ENCODE peak calls at places on chromosome 1, in eight cellular contexts. O is heart left ventricle, L is aorta, D is neuronal stem cell, J is testis, A is neural progenitor cell, X is MM.1S, C is spleen. I is an unnamed sample.

GRCh38 chr1:206547104-206547503 is 39.8 kb downstream of the RASSF5 start:
- DNase-seq in J (no peak), C (peak), D (no peak), O (no peak), A (no peak), L (no peak), X (no peak), I (no peak)

GRCh38 chr1:28062806-28063205 is 25.6 kb downstream of the EYA3 start:
- DNase-seq in J (no peak), X (no peak), C (no peak), L (no peak), D (no peak), A (no peak), O (no peak), I (no peak)

GRCh38 chr1:226355679-226356583 is 47.0 kb upstream of the LIN9 start:
- DNase-seq in X (peak), O (peak), A (no peak), J (peak), L (no peak), D (no peak), C (no peak), I (no peak)

GRCh38 chr1:89839516-89839915 is 18.7 kb downstream of the LRRC8D start:
- DNase-seq in A (no peak), D (no peak), O (no peak), X (no peak), J (no peak), C (no peak), L (no peak), I (no peak)

GRCh38 chr1:23591460-23592208 is 32.3 kb upstream of the ID3 start:
- DNase-seq in A (no peak), J (no peak), X (no peak), L (no peak), O (peak), C (peak), D (no peak), I (no peak)

GRCh38 chr1:110875216-110875731 is 2.3 kb downstream of the CD53 start:
- DNase-seq in J (no peak), O (no peak), X (peak), D (no peak), C (peak), A (no peak), L (no peak), I (peak)

GRCh38 chr1:94071391-94071790 is 49.6 kb downstream of the ABCA4 start:
- DNase-seq in D (no peak), O (no peak), X (no peak), A (no peak), C (no peak), J (no peak), L (no peak), I (no peak)

GRCh38 chr1:48859429-48859828 is 82.7 kb upstream of the BEND5 start:
- DNase-seq in O (no peak), C (no peak), A (no peak), D (no peak), J (no peak), X (no peak), L (no peak), I (no peak)

GRCh38 chr1:115655307-115655664 is 13.5 kb downstream of the VANGL1 start:
- DNase-seq in D (no peak), X (no peak), L (no peak), A (no peak), O (no peak), C (no peak), J (no peak), I (no peak)

GRCh38 chr1:30885580-30886513 is 22.7 kb downstream of the SDC3 start:
- DNase-seq in C (no peak), X (no peak), J (no peak), A (no peak), L (peak), D (no peak), O (no peak), I (no peak)

GRCh38 chr1:33088119-33088906 is 7.4 kb downstream of the AZIN2 start:
- DNase-seq in A (no peak), C (no peak), J (no peak), D (no peak), O (no peak), L (no peak), X (peak), I (no peak)

GRCh38 chr1:94109478-94109877 is 11.5 kb downstream of the ABCA4 start:
- DNase-seq in J (no peak), X (no peak), A (no peak), L (no peak), D (no peak), O (no peak), C (no peak), I (no peak)

GRCh38 chr1:52748119-52748518 is 21.9 kb downstream of the ZYG11B start:
- DNase-seq in C (no peak), X (no peak), J (no peak), D (no peak), L (no peak), O (no peak), A (no peak), I (no peak)

GRCh38 chr1:66393586-66394334 is 140.2 kb upstream of the SGIP1 start:
- DNase-seq in L (no peak), X (no peak), D (no peak), O (no peak), C (no peak), A (no peak), J (no peak), I (no peak)

GRCh38 chr1:109214695-109215623 is 1.2 kb downstream of the SARS1 start:
- DNase-seq in L (no peak), C (no peak), O (no peak), D (no peak), X (no peak), A (no peak), J (peak), I (no peak)

GRCh38 chr1:169115891-169116585 is 9.5 kb downstream of the ATP1B1 start:
- DNase-seq in D (no peak), L (no peak), C (peak), X (peak), A (no peak), J (peak), O (peak), I (no peak)

GRCh38 chr1:80444171-80444570 is 1356.6 kb upstream of the ADGRL2 start:
- DNase-seq in C (no peak), L (no peak), D (no peak), X (no peak), O (no peak), A (no peak), J (no peak), I (no peak)

GRCh38 chr1:170583186-170583585 is 51.2 kb downstream of the GORAB start:
- DNase-seq in A (no peak), D (no peak), J (no peak), O (no peak), L (no peak), C (no peak), X (no peak), I (no peak)

GRCh38 chr1:58933599-58933926 is 149.7 kb upstream of the JUN start:
- DNase-seq in A (no peak), J (no peak), X (no peak), L (no peak), O (no peak), C (no peak), D (no peak), I (no peak)

GRCh38 chr1:219781491-219781890 is 146.9 kb downstream of the SLC30A10 start:
- DNase-seq in A (no peak), L (no peak), X (no peak), C (no peak), J (no peak), D (no peak), O (no peak), I (no peak)

GRCh38 chr1:162873671-162874666 is 13.0 kb upstream of the CCDC190 start:
- DNase-seq in C (no peak), D (no peak), A (no peak), L (no peak), O (no peak), J (no peak), X (no peak), I (no peak)

GRCh38 chr1:183030053-183030452 is 6.8 kb downstream of the LAMC1 start:
- DNase-seq in D (no peak), L (no peak), O (no peak), A (no peak), X (no peak), J (no peak), C (no peak), I (no peak)

GRCh38 chr1:183029591-183030000 is 6.4 kb downstream of the LAMC1 start:
- DNase-seq in X (no peak), L (no peak), A (no peak), C (no peak), D (no peak), O (no peak), J (no peak), I (no peak)

GRCh38 chr1:183027031-183027430 is 3.8 kb downstream of the LAMC1 start:
- DNase-seq in L (no peak), J (no peak), A (no peak), O (no peak), X (no peak), D (no peak), C (no peak), I (no peak)

GRCh38 chr1:183025782-183026774 is 2.9 kb downstream of the LAMC1 start:
- DNase-seq in A (no peak), D (no peak), O (no peak), X (no peak), J (no peak), L (no peak), C (no peak), I (no peak)

DNA sequence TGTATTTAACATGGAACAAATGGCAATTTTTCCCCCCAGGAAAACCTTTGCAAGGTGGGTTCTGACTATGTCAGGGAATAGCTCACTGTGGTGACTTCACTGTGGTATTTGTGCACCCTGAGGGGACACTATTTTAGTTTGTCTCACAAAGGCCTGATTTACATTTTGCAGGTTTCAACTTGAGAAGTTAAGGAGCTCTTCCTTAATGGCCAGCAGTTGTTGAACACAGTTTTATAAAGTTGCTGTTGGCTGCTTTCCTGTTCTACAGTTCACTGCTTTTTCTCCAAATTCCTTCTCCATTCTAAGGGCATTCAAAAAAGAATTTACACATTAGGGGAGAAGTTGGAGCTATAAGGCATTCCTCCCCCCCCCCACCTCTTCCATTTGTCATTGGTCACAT is 4.6 kb downstream of the LAMC1 start:
- DNase-seq in D (no peak), C (no peak), X (no peak), J (no peak), L (no peak), O (no peak), A (no peak), I (no peak)
- H3K27ac ChIP-seq in D (no peak), C (no peak), X (no peak), J (no peak), L (no peak), O (no peak), A (no peak), I (no peak)

DNA sequence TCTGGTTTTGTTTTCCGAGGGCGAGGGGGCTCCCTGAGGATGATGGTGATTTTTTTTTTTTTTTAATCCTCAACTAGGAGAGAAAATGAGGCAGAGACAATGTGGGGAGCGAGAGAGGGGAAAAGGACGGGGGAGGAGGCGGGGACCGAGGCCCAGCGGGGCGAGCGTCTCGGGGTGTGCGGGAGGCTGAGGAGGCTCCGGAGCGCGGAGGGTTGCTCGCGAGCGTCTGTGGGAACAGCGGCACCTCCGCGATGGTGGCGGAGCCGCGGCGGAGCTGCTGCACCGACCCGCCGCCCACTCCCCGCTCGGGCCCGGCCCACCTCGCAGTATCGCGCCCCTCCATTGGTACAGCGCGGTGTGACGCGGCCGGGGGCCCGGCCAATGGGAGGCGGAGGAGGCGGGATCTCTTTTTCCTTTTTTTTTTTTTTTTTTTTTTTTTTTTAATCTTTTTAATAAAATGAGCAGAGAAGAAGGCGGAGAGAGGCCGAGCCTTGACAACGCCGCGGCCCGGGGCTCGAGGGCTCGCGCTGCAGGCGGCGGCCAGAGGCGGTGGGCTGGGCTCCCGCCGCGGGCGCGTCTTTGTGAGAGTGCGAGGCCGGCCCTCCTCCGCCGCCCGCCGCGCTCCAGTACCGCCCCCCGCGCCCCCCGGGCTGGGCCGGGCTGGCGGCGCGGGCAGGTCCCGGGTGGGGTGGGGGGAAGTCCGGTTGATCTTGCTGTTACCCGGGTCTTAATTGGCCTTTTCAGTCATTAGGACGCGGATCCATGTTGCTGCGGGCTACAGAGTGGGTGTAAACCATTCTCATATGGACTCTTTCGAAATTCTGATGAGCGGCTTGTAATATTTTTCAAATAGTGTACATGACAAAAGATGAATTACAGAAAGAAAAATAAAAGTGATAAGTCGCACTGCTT is at the start of gene RERE:
- DNase-seq in C (peak), D (peak), O (peak), J (peak), L (peak), A (peak), X (peak), I (peak)
- H3K27ac ChIP-seq in C (peak), D (peak), O (peak), J (peak), L (peak), A (peak), X (peak), I (peak)

DNA sequence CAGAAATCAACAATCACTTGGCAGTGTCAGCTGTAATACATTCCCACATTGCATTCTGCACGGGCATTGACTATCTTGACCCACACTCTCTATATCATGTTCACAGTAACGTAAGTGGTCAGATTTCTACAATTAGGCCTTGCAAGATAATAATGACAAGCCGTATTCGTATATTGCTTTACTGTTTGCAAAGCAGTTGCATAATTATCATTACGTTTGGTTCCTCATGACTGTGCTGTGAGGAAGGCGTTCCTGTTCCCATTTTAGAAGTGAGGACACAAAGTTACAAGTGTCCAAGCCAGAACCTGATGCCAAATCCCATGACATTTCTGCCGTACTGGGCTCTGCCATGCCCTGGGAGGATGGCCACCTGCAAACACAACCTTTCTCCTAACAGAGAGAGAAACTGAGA is 53.5 kb upstream of the TARBP1 start:
- DNase-seq in L (no peak), O (peak), D (no peak), A (no peak), J (peak), C (no peak), X (no peak), I (no peak)
- H3K27ac ChIP-seq in L (peak), O (peak), D (no peak), A (no peak), J (peak), C (peak), X (no peak), I (no peak)

GRCh38 chr1:2971609-2972008 is 49.7 kb upstream of the ACTRT2 start:
- DNase-seq in A (no peak), O (no peak), C (peak), L (peak), J (peak), D (no peak), X (no peak), I (no peak)

GRCh38 chr1:2969870-2970291 is 51.4 kb upstream of the ACTRT2 start:
- DNase-seq in D (no peak), J (no peak), L (peak), X (no peak), C (peak), O (no peak), A (no peak), I (no peak)

GRCh38 chr1:2971146-2971501 is 50.1 kb upstream of the ACTRT2 start:
- DNase-seq in X (no peak), L (peak), J (no peak), C (peak), D (no peak), O (no peak), A (no peak), I (no peak)

GRCh38 chr1:2969011-2969869 is 52.0 kb upstream of the ACTRT2 start:
- DNase-seq in D (no peak), O (no peak), J (no peak), C (peak), L (peak), A (no peak), X (no peak), I (no peak)

GRCh38 chr1:2970311-2971145 is 50.7 kb upstream of the ACTRT2 start:
- DNase-seq in A (no peak), C (peak), J (no peak), O (no peak), X (no peak), D (no peak), L (peak), I (no peak)
- H3K27ac ChIP-seq in A (no peak), C (no peak), J (no peak), O (no peak), X (no peak), D (no peak), L (no peak), I (no peak)

GRCh38 chr1:101162300-101162699 is 74.5 kb upstream of the S1PR1 start:
- DNase-seq in X (no peak), D (no peak), J (no peak), C (no peak), A (no peak), O (no peak), L (no peak), I (no peak)
- H3K27ac ChIP-seq in X (no peak), D (no peak), J (no peak), C (peak), A (no peak), O (peak), L (no peak), I (no peak)

I was measured in CD4-positive, alpha-beta T cell.